ENCODE peak calls at places on chromosome 7, in seven cellular contexts. N is NCI-H748 treated with DMSO at 0.1 percent for 48 hours, J is lower lobe of right lung, Y is amniotic epithelial cell, W is H7, X is GM04504, A is GM23248. M is an unnamed sample.

GRCh38 chr7:133703547-133703946 is 423.6 kb upstream of the LRGUK start:
- DNase-seq in N (no peak), J (no peak), Y (peak), W (no peak), X (peak), A (peak), M (peak)

GRCh38 chr7:26782501-26782900 is 81.9 kb downstream of the SKAP2 start:
- DNase-seq in N (no peak), J (no peak), Y (no peak), W (no peak), X (no peak), A (peak), M (peak)

GRCh38 chr7:42858570-42858969 is 53.3 kb downstream of the C7orf25 start:
- DNase-seq in N (no peak), J (no peak), Y (no peak), W (no peak), X (no peak), A (peak), M (peak)

GRCh38 chr7:5704534-5704922 is 76.9 kb downstream of the RNF216 start:
- DNase-seq in N (peak), J (peak), Y (peak), W (peak), X (peak), A (peak), M (peak)

GRCh38 chr7:112140600-112140999 is 65.6 kb downstream of the DOCK4 start:
- DNase-seq in N (no peak), J (no peak), Y (peak), W (no peak), X (no peak), A (no peak), M (no peak)

GRCh38 chr7:149884016-149884415 is 10.2 kb downstream of the ATP6V0E2 start:
- DNase-seq in N (no peak), J (no peak), Y (no peak), W (no peak), X (no peak), A (no peak), M (no peak)

GRCh38 chr7:101185258-101185839 is 5.3 kb upstream of the NAT16 start:
- DNase-seq in N (no peak), J (no peak), Y (peak), W (no peak), X (no peak), A (peak), M (peak)

GRCh38 chr7:6655636-6656385 is 18.7 kb downstream of the ZNF316 start:
- DNase-seq in N (no peak), J (no peak), Y (no peak), W (peak), X (no peak), A (no peak), M (no peak)

GRCh38 chr7:21579341-21580072 is 36.7 kb downstream of the DNAH11 start:
- DNase-seq in N (no peak), J (no peak), Y (no peak), W (no peak), X (no peak), A (peak), M (no peak)

GRCh38 chr7:116259821-116260440 is 49.6 kb downstream of the TES start:
- DNase-seq in N (no peak), J (no peak), Y (peak), W (no peak), X (peak), A (peak), M (peak)

GRCh38 chr7:479948-480499 is 39.6 kb downstream of the PDGFA start:
- DNase-seq in N (no peak), J (no peak), Y (no peak), W (peak), X (no peak), A (no peak), M (no peak)

M was measured in NCI-H226.